ENCODE peak calls at places on chromosome 1, in eight cellular contexts. M is mesenchymal stem cell; Q is thyroid gland; R is PC-3; J is CD8-positive, alpha-beta T cell; Z is aorta; V is colonic mucosa; Y is CD8-positive, alpha-beta memory T cell. C is an unnamed sample. For H3K4me1, the result is how much of the 10 kb centered on the place peaks cover.

GRCh38 chr1:160827418-160827817 is 31.4 kb downstream of the LY9 start:
- DNase-seq in R (peak), Z (peak), M (no peak), V (no peak), J (no peak), Q (no peak), Y (no peak), C (no peak)

GRCh38 chr1:225653463-225654276 is 747 bp upstream of the ENAH start:
- DNase-seq in V (peak), Y (no peak), M (peak), Q (peak), R (peak), Z (peak), J (peak), C (peak)

GRCh38 chr1:84510668-84511067 is 4.3 kb upstream of the GNG5 start:
- DNase-seq in Z (no peak), R (no peak), Q (no peak), Y (no peak), J (no peak), M (no peak), V (no peak), C (no peak)

GRCh38 chr1:111334169-111334568 is 43.5 kb downstream of the CHIA start:
- DNase-seq in J (peak), M (peak), R (peak), Y (peak), Z (no peak), V (no peak), Q (peak), C (peak)

GRCh38 chr1:98669355-98670296 is 8.1 kb downstream of the SNX7 start:
- DNase-seq in J (no peak), Z (no peak), Y (no peak), M (no peak), R (no peak), Q (no peak), V (no peak), C (no peak)

GRCh38 chr1:8025671-8026144 is 401 bp downstream of the ERRFI1 start:
- DNase-seq in Q (peak), M (no peak), Y (no peak), Z (peak), J (peak), V (no peak), R (no peak), C (no peak)

GRCh38 chr1:54268714-54269297 is 68.8 kb downstream of the MRPL37 start:
- DNase-seq in J (no peak), Z (no peak), Q (no peak), M (no peak), Y (no peak), V (no peak), R (no peak), C (no peak)

GRCh38 chr1:227889047-227889862 is 58.5 kb downstream of the WNT9A start:
- DNase-seq in M (no peak), V (peak), Q (no peak), J (peak), Z (no peak), R (no peak), Y (no peak), C (peak)

GRCh38 chr1:46623733-46624695 is 7.4 kb upstream of the MOB3C start:
- DNase-seq in Y (no peak), M (peak), Z (no peak), J (no peak), Q (no peak), R (no peak), V (no peak), C (peak)

GRCh38 chr1:18139198-18139981 is 31.8 kb downstream of the IGSF21 start:
- DNase-seq in M (no peak), Y (no peak), R (no peak), Z (no peak), Q (no peak), V (no peak), J (no peak), C (no peak)

GRCh38 chr1:154793674-154794073 is 76.4 kb downstream of the KCNN3 start:
- DNase-seq in J (no peak), M (no peak), Z (no peak), V (no peak), Q (no peak), R (no peak), Y (no peak), C (no peak)

GRCh38 chr1:30955448-30956015 is 47.0 kb upstream of the SDC3 start:
- DNase-seq in R (no peak), Z (no peak), V (no peak), Q (no peak), J (no peak), Y (no peak), M (no peak), C (no peak)

GRCh38 chr1:209815931-209816338 is 10.0 kb upstream of the IRF6 start:
- DNase-seq in Q (no peak), V (no peak), R (no peak), M (no peak), Y (no peak), Z (no peak), J (no peak), C (no peak)

GRCh38 chr1:243271990-243272389 is 16.1 kb downstream of the SDCCAG8 start:
- DNase-seq in M (no peak), Q (no peak), Y (no peak), R (no peak), V (no peak), J (no peak), Z (no peak), C (no peak)

GRCh38 chr1:94924967-94925366 is 1.9 kb downstream of the CNN3 start:
- DNase-seq in Z (no peak), R (peak), J (no peak), M (no peak), V (no peak), Y (no peak), Q (no peak), C (no peak)

GRCh38 chr1:4395676-4396075 is 258.7 kb upstream of the AJAP1 start:
- DNase-seq in R (no peak), Y (no peak), J (no peak), V (no peak), Q (no peak), Z (no peak), M (no peak), C (no peak)

GRCh38 chr1:246597340-246597739 is 31.1 kb downstream of the CNST start:
- DNase-seq in M (peak), Y (no peak), V (peak), Z (peak), Q (no peak), J (no peak), R (peak), C (no peak)

GRCh38 chr1:161119379-161120061 is 1.6 kb downstream of the NIT1 start:
- DNase-seq in Q (peak), Y (peak), V (peak), R (peak), J (peak), Z (no peak), M (peak), C (no peak)

GRCh38 chr1:224535641-224536040 is 80.5 kb upstream of the CNIH3 start:
- DNase-seq in M (no peak), J (no peak), Z (no peak), Y (no peak), V (no peak), Q (no peak), R (no peak), C (no peak)

GRCh38 chr1:18535391-18536210 is 54.9 kb downstream of the KLHDC7A start:
- DNase-seq in Q (no peak), Z (no peak), M (no peak), Y (no peak), J (no peak), V (peak), R (peak), C (no peak)

GRCh38 chr1:208183977-208184901 is 59.9 kb downstream of the PLXNA2 start:
- DNase-seq in Z (peak), V (peak), R (peak), Y (no peak), J (no peak), M (peak), Q (peak), C (no peak)

GRCh38 chr1:111776397-111776796 is 20.7 kb downstream of the DDX20 start:
- DNase-seq in R (no peak), Z (no peak), V (no peak), Q (no peak), J (no peak), Y (no peak), M (no peak), C (no peak)

GRCh38 chr1:230668227-230668626 is 25.9 kb downstream of the COG2 start:
- DNase-seq in Z (no peak), J (no peak), R (no peak), M (no peak), V (no peak), Y (no peak), Q (no peak), C (peak)

GRCh38 chr1:47399138-47399840 is 16.8 kb upstream of the FOXE3 start:
- DNase-seq in M (no peak), Q (no peak), Y (no peak), Z (no peak), V (no peak), J (no peak), R (no peak), C (no peak)

GRCh38 chr1:63877816-63878215 is 104.0 kb downstream of the ROR1 start:
- DNase-seq in Q (peak), R (peak), Z (no peak), Y (no peak), V (no peak), M (peak), J (no peak), C (no peak)

GRCh38 chr1:63882048-63882704 is 108.4 kb downstream of the ROR1 start:
- DNase-seq in M (no peak), Y (no peak), V (no peak), Z (no peak), J (no peak), R (no peak), Q (no peak), C (no peak)

GRCh38 chr1:63874278-63874880 is 100.6 kb downstream of the ROR1 start:
- DNase-seq in Z (no peak), Y (no peak), Q (no peak), J (no peak), V (no peak), M (peak), R (peak), C (no peak)

GRCh38 chr1:63877021-63877767 is 103.4 kb downstream of the ROR1 start:
- DNase-seq in V (no peak), Y (no peak), Z (no peak), M (no peak), Q (no peak), J (no peak), R (peak), C (no peak)

GRCh38 chr1:63878914-63879313 is 105.1 kb downstream of the ROR1 start:
- DNase-seq in J (no peak), Z (no peak), M (peak), V (no peak), Q (no peak), Y (no peak), R (peak), C (no peak)
- H3K4me1 ChIP-seq in J (under half), Z (under half), M (under half), V (under half), Q (under half), Y (under half), R (half or more), C (under half)

GRCh38 chr1:23466423-23466989 is 17.5 kb downstream of the ASAP3 start:
- DNase-seq in Y (no peak), V (no peak), R (no peak), M (no peak), Z (no peak), Q (no peak), J (no peak), C (no peak)
- H3K4me1 ChIP-seq in Y (under half), V (under half), R (under half), M (under half), Z (under half), Q (under half), J (under half), C (under half)

DNA sequence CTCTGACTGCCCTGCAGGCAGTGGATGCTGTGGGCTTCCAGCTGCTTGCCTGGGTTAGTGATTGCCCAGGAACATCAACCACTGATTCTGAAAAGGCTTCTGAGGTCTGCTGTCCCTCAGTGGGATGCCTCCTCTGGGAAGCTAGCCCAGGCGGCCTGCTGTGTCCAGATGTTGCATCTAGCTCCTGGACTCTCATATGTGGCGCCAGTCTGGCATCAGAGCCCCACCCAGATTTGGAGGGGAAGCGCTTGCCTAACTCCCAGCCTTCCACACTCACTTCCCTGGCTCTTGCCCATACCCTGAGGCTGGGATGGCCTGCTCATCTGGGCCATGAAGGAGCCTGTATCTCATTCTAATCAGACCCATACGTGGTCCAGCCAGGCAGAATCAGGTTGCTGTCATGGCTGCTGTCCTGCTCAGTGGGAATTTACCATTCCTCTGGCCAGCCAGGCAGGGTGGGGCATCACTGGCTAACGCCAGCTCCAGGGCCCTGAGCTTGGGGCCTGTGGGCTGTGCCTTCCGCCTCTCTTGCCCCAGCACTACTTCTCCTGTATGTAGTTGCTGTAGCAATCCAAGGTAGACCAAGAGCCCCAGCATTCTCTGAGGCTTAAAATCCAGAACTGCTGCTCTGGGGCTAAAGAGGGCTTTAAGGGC is 4.1 kb downstream of the CSF1 start:
- DNase-seq in V (no peak), R (no peak), M (no peak), Y (no peak), Q (no peak), Z (no peak), J (no peak), C (no peak)
- H3K4me1 ChIP-seq in V (under half), R (under half), M (under half), Y (under half), Q (under half), Z (under half), J (under half), C (under half)

GRCh38 chr1:1941868-1942752 is 23.0 kb upstream of the TMEM52 start:
- DNase-seq in Z (peak), J (no peak), Y (no peak), R (no peak), M (no peak), V (no peak), Q (no peak), C (no peak)
- H3K4me1 ChIP-seq in Z (under half), J (under half), Y (under half), R (under half), M (under half), V (under half), Q (under half), C (under half)

GRCh38 chr1:2267051-2267830 is 39.1 kb downstream of the SKI start:
- DNase-seq in J (no peak), Y (no peak), Z (no peak), M (no peak), R (no peak), Q (peak), V (no peak), C (no peak)
- H3K4me1 ChIP-seq in J (half or more), Y (half or more), Z (under half), M (under half), R (under half), Q (under half), V (under half), C (under half)

DNA sequence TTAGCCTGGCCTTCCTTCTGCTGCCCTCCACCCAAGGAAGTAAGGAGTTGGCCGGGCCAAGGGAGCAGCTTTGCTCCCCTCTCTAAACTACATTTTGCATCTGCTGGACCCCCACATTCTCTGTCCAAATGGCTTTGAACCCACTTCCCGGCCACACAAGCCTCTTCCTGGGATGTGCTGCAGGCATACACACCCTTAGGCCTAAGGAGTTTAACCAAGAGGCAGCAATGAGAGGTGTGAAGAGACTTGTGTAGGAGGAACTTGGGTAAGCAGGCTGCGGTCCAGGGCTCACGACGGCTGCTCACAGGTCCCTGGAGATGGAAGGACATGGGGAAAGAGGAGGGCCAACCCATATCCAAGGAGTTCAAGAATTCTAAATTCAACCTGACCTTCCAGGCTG is 196.7 kb upstream of the SGIP1 start:
- DNase-seq in Y (no peak), J (no peak), M (no peak), V (no peak), Z (no peak), R (no peak), Q (no peak), C (no peak)
- H3K4me1 ChIP-seq in Y (half or more), J (under half), M (under half), V (under half), Z (under half), R (under half), Q (under half), C (under half)

GRCh38 chr1:119631433-119632102 is 16.5 kb downstream of the ZNF697 start:
- DNase-seq in M (peak), J (no peak), Q (peak), V (peak), Y (no peak), Z (peak), R (peak), C (peak)
- H3K4me1 ChIP-seq in M (under half), J (under half), Q (under half), V (under half), Y (under half), Z (under half), R (under half), C (under half)

DNA sequence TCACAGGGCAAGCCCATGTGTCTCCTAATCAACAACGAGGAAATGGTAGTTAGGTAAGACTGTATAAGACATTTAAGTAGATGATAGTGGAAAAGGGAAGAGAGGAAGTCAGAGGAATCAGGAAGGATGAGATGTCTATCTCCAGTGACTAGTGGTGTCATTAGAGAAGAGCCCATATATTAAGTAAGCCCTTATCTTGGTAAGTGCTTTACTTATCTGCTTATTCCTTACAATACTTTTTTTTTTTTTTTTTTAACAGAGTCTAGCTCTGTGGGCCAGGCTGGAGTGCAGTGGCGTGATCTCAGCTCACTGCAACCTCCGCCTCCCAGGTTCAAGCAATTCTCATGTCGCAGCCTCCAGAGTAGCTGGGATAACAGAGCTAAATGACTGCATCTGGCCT is 29.5 kb downstream of the RNF11 start:
- DNase-seq in Y (no peak), Z (no peak), V (no peak), M (peak), Q (no peak), J (no peak), R (no peak), C (no peak)
- H3K4me1 ChIP-seq in Y (under half), Z (under half), V (under half), M (under half), Q (under half), J (under half), R (half or more), C (under half)